ENCODE peak calls at places on chromosomes 7 and 10, in five cellular contexts. One of them, this sample, is unnamed.

GRCh38 chr10:120794390-120794789 is 56.8 kb upstream of the WDR11 start:
- DNase-seq in WTC11: no peak
- DNase-seq in A549: no peak
- DNase-seq in SK-N-SH: no peak
- DNase-seq in HCT116: no peak
- DNase-seq in this sample: no peak

GRCh38 chr7:100191775-100192174 is 14.1 kb downstream of the STAG3 start:
- DNase-seq in SK-N-SH: no peak
- DNase-seq in A549: no peak
- DNase-seq in WTC11: no peak
- DNase-seq in HCT116: no peak
- DNase-seq in this sample: no peak

GRCh38 chr10:378930-379704 is 243.9 kb downstream of the ZMYND11 start:
- DNase-seq in HCT116: no peak
- DNase-seq in A549: no peak
- DNase-seq in WTC11: no peak
- DNase-seq in SK-N-SH: no peak
- DNase-seq in this sample: no peak

GRCh38 chr10:75294518-75294865 is 58.7 kb upstream of the COMTD1 start:
- DNase-seq in SK-N-SH: peak
- DNase-seq in HCT116: no peak
- DNase-seq in A549: no peak
- DNase-seq in WTC11: peak
- DNase-seq in this sample: no peak

GRCh38 chr10:42875388-42875755 is 92.8 kb downstream of the BMS1 start:
- DNase-seq in SK-N-SH: no peak
- DNase-seq in HCT116: no peak
- DNase-seq in A549: no peak
- DNase-seq in WTC11: no peak
- DNase-seq in this sample: no peak

GRCh38 chr10:100766693-100767427 is 21.5 kb downstream of the PAX2 start:
- DNase-seq in WTC11: no peak
- DNase-seq in HCT116: no peak
- DNase-seq in SK-N-SH: peak
- DNase-seq in A549: peak
- DNase-seq in this sample: no peak

GRCh38 chr10:93248583-93249227 is 175.0 kb downstream of the CYP26A1 start:
- DNase-seq in HCT116: no peak
- DNase-seq in SK-N-SH: no peak
- DNase-seq in A549: no peak
- DNase-seq in WTC11: no peak
- DNase-seq in this sample: no peak

GRCh38 chr7:148697950-148698396 is 730 bp upstream of the CUL1 start:
- DNase-seq in WTC11: no peak
- DNase-seq in A549: no peak
- DNase-seq in SK-N-SH: no peak
- DNase-seq in HCT116: no peak
- DNase-seq in this sample: no peak

GRCh38 chr7:128266891-128267839 is 26.1 kb downstream of the LEP start:
- DNase-seq in SK-N-SH: peak
- DNase-seq in A549: no peak
- DNase-seq in WTC11: peak
- DNase-seq in HCT116: no peak
- DNase-seq in this sample: no peak

GRCh38 chr7:114533151-114533550 is 118.5 kb downstream of the FOXP2 start:
- DNase-seq in WTC11: no peak
- DNase-seq in A549: no peak
- DNase-seq in HCT116: no peak
- DNase-seq in SK-N-SH: no peak
- DNase-seq in this sample: no peak

GRCh38 chr7:110918949-110919548 is 171.9 kb upstream of the LRRN3 start:
- DNase-seq in HCT116: no peak
- DNase-seq in A549: no peak
- DNase-seq in SK-N-SH: no peak
- DNase-seq in WTC11: no peak
- DNase-seq in this sample: no peak

GRCh38 chr7:100893910-100894763 is 1.6 kb downstream of the ACHE start:
- DNase-seq in WTC11: no peak
- DNase-seq in A549: no peak
- DNase-seq in SK-N-SH: peak
- DNase-seq in HCT116: no peak
- DNase-seq in this sample: no peak

GRCh38 chr7:16494955-16495719 is 29.6 kb upstream of the SOSTDC1 start:
- DNase-seq in SK-N-SH: no peak
- DNase-seq in WTC11: no peak
- DNase-seq in HCT116: no peak
- DNase-seq in A549: no peak
- DNase-seq in this sample: no peak

GRCh38 chr10:50540069-50540825 is 83.5 kb downstream of the SGMS1 start:
- DNase-seq in SK-N-SH: no peak
- DNase-seq in WTC11: no peak
- DNase-seq in HCT116: no peak
- DNase-seq in A549: no peak
- DNase-seq in this sample: peak

GRCh38 chr7:151432658-151433521 is 7.1 kb downstream of the CRYGN start:
- DNase-seq in A549: peak
- DNase-seq in SK-N-SH: peak
- DNase-seq in HCT116: no peak
- DNase-seq in WTC11: no peak
- DNase-seq in this sample: peak

GRCh38 chr7:95972554-95972953 is 200.2 kb downstream of the DYNC1I1 start:
- DNase-seq in A549: no peak
- DNase-seq in HCT116: no peak
- DNase-seq in SK-N-SH: no peak
- DNase-seq in WTC11: no peak
- DNase-seq in this sample: no peak

GRCh38 chr10:71265201-71265575 is 52.8 kb downstream of the UNC5B start:
- DNase-seq in WTC11: no peak
- DNase-seq in A549: no peak
- DNase-seq in SK-N-SH: no peak
- DNase-seq in HCT116: no peak
- DNase-seq in this sample: no peak

GRCh38 chr10:71267508-71268240 is 51.4 kb upstream of the SLC29A3 start:
- DNase-seq in SK-N-SH: no peak
- DNase-seq in A549: no peak
- DNase-seq in HCT116: no peak
- DNase-seq in WTC11: no peak
- DNase-seq in this sample: no peak

GRCh38 chr10:71266918-71267442 is 52.1 kb upstream of the SLC29A3 start:
- DNase-seq in SK-N-SH: no peak
- DNase-seq in HCT116: no peak
- DNase-seq in A549: no peak
- DNase-seq in WTC11: no peak
- DNase-seq in this sample: no peak

GRCh38 chr10:71265618-71266146 is 53.3 kb downstream of the UNC5B start:
- DNase-seq in A549: no peak
- DNase-seq in HCT116: no peak
- DNase-seq in WTC11: no peak
- DNase-seq in SK-N-SH: no peak
- DNase-seq in this sample: no peak

DNA sequence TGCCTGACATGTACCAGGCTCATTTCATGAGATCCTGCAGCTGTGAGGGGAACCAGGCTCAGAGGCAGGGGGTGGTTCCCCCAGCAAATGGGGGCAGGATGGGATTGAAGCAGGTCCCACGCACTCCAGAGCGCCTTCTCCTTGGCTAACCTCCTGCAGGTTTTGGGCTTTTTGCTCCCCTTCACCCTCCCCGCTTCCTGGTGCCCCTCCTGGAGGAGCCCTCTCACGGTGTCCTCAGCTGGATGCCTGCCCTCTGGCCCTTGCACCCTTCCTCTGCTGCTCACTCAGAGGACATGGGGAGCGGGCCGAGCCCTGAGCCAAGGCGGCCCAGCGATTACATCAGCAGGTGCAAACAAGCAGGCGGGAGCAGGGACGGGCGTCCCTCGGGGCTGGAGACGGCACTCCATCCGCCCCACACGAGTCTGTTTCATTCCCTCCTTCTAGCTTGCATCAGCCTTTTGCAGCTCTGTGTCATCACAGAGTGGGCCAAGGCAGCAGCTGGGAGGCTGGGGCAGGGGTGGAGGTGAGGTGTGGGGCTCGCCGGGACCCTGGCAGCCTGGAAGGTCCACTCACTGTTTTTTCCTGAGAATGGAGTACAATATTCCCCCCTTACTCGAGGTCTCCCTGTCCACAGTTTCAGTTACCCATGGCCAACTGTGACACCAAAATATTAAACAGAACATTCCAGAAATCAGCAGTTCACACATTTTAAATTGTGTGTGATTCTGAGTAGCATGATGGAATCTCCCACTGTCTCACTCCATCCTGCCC is 52.7 kb upstream of the SLC29A3 start:
- DNase-seq in SK-N-SH: peak
- DNase-seq in WTC11: peak
- DNase-seq in A549: no peak
- DNase-seq in HCT116: no peak
- DNase-seq in this sample: peak
- TF ChIP-seq MAX in SK-N-SH: no peak
- TF ChIP-seq MAX in WTC11: peak
- TF ChIP-seq MAX in A549: no peak
- TF ChIP-seq MAX in HCT116: no peak
- TF ChIP-seq MAX in this sample: no peak

GRCh38 chr10:46553238-46554049 is 3.0 kb downstream of the GPRIN2 start:
- DNase-seq in HCT116: no peak
- DNase-seq in WTC11: peak
- DNase-seq in SK-N-SH: no peak
- DNase-seq in A549: no peak
- DNase-seq in this sample: no peak

GRCh38 chr10:46556515-46557318 is at the start of gene GPRIN2:
- DNase-seq in SK-N-SH: peak
- DNase-seq in HCT116: no peak
- DNase-seq in A549: peak
- DNase-seq in WTC11: peak
- DNase-seq in this sample: no peak

GRCh38 chr10:46554166-46554781 is 2.2 kb downstream of the GPRIN2 start:
- DNase-seq in A549: no peak
- DNase-seq in HCT116: no peak
- DNase-seq in SK-N-SH: no peak
- DNase-seq in WTC11: no peak
- DNase-seq in this sample: no peak

GRCh38 chr10:46555713-46556514 is 544 bp downstream of the GPRIN2 start:
- DNase-seq in SK-N-SH: no peak
- DNase-seq in HCT116: no peak
- DNase-seq in WTC11: peak
- DNase-seq in A549: peak
- DNase-seq in this sample: peak

DNA sequence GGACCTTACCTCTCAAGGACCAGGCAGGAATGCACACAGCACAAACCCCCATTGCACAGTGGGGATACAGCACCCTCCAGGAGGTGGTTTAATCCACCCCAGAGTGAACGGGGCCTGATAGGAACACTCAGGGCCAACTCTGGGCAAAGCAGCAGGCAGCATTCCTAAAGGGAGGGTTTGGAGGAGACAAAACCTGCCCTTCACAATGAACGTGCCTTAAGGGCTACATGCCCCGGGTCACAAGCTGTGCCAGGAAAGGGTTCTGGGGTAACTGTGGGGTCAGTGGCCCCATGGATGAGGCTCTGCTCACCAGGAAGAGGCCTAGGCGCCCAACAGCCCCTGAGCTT is 1.1 kb downstream of the GPRIN2 start:
- DNase-seq in A549: no peak
- DNase-seq in SK-N-SH: no peak
- DNase-seq in WTC11: peak
- DNase-seq in HCT116: no peak
- DNase-seq in this sample: no peak
- TF ChIP-seq MAX in A549: no peak
- TF ChIP-seq MAX in SK-N-SH: no peak
- TF ChIP-seq MAX in WTC11: no peak
- TF ChIP-seq MAX in HCT116: no peak
- TF ChIP-seq MAX in this sample: no peak

GRCh38 chr7:7157177-7157886 is 25.0 kb upstream of the C1GALT1 start:
- DNase-seq in WTC11: no peak
- DNase-seq in HCT116: no peak
- DNase-seq in SK-N-SH: no peak
- DNase-seq in A549: no peak
- DNase-seq in this sample: peak
- TF ChIP-seq MAX in WTC11: no peak
- TF ChIP-seq MAX in HCT116: no peak
- TF ChIP-seq MAX in SK-N-SH: no peak
- TF ChIP-seq MAX in A549: no peak
- TF ChIP-seq MAX in this sample: peak

DNA sequence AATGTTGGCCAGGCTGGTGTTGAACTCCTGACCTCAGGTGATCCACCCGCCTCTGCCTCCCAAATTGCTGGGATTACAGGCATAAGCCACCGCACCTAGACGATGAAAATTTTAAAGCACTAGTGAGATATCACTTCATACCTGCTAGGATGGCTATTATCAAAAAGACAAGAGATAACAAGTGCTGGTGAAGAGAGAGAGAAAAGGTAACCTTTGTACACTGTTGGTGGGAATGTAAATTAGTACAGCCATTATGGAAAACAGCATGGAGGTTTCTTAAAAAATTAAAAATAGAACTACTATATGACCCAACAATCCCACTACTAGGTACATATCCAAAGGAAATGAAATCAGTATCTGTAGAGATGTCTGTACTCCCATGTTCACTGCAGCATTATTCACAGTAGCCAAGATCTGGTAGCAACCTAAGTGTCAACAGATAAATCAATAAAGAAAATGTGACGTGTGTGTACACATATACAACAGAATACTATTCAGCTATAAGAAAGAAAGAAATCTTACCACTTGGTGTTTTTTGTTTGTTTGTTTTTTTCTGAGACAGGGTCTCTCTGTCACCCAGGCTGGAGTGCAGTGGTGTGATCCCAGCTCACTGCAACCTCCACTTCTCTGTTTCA is 12.5 kb downstream of the MMS19 start:
- DNase-seq in SK-N-SH: no peak
- DNase-seq in WTC11: no peak
- DNase-seq in HCT116: no peak
- DNase-seq in A549: no peak
- DNase-seq in this sample: no peak
- TF ChIP-seq MAX in SK-N-SH: no peak
- TF ChIP-seq MAX in WTC11: no peak
- TF ChIP-seq MAX in HCT116: no peak
- TF ChIP-seq MAX in A549: no peak
- TF ChIP-seq MAX in this sample: no peak